ENCODE peak calls at places on chromosomes 11 and 22, in nine cellular contexts. One of them, this sample, is unnamed. For H3K4me1, the result is how much of the 10 kb centered on the place peaks cover.

GRCh38 chr22:41481925-41482318 is 13.0 kb downstream of the ACO2 start:
- DNase-seq in CD8-positive, alpha-beta T cell: no peak
- DNase-seq in left lung: no peak
- DNase-seq in colonic mucosa: no peak
- DNase-seq in H9: peak
- DNase-seq in neural progenitor cell: no peak
- DNase-seq in left ventricle myocardium inferior: no peak
- DNase-seq in heart right ventricle: no peak
- DNase-seq in PC-9: no peak
- DNase-seq in this sample: no peak

GRCh38 chr22:36297568-36297967 is 44.6 kb downstream of the APOL1 start:
- DNase-seq in H9: no peak
- DNase-seq in colonic mucosa: no peak
- DNase-seq in heart right ventricle: no peak
- DNase-seq in left ventricle myocardium inferior: no peak
- DNase-seq in left lung: no peak
- DNase-seq in PC-9: no peak
- DNase-seq in CD8-positive, alpha-beta T cell: no peak
- DNase-seq in neural progenitor cell: no peak
- DNase-seq in this sample: no peak

GRCh38 chr11:78350646-78351165 is 66.9 kb downstream of the GAB2 start:
- DNase-seq in heart right ventricle: no peak
- DNase-seq in H9: no peak
- DNase-seq in neural progenitor cell: peak
- DNase-seq in CD8-positive, alpha-beta T cell: no peak
- DNase-seq in colonic mucosa: peak
- DNase-seq in PC-9: no peak
- DNase-seq in left lung: no peak
- DNase-seq in left ventricle myocardium inferior: no peak
- DNase-seq in this sample: peak

GRCh38 chr11:69385832-69386415 is 92.0 kb downstream of the MYEOV start:
- DNase-seq in left lung: no peak
- DNase-seq in heart right ventricle: no peak
- DNase-seq in PC-9: no peak
- DNase-seq in left ventricle myocardium inferior: no peak
- DNase-seq in H9: no peak
- DNase-seq in neural progenitor cell: no peak
- DNase-seq in CD8-positive, alpha-beta T cell: no peak
- DNase-seq in colonic mucosa: no peak
- DNase-seq in this sample: no peak

GRCh38 chr22:47270463-47271135 is 508.1 kb downstream of the TBC1D22A start:
- DNase-seq in PC-9: no peak
- DNase-seq in neural progenitor cell: no peak
- DNase-seq in left ventricle myocardium inferior: no peak
- DNase-seq in heart right ventricle: no peak
- DNase-seq in H9: no peak
- DNase-seq in left lung: no peak
- DNase-seq in colonic mucosa: no peak
- DNase-seq in CD8-positive, alpha-beta T cell: no peak
- DNase-seq in this sample: no peak

GRCh38 chr11:7437706-7438105 is 47.6 kb upstream of the OLFML1 start:
- DNase-seq in neural progenitor cell: no peak
- DNase-seq in PC-9: no peak
- DNase-seq in CD8-positive, alpha-beta T cell: no peak
- DNase-seq in left ventricle myocardium inferior: no peak
- DNase-seq in colonic mucosa: no peak
- DNase-seq in left lung: no peak
- DNase-seq in H9: no peak
- DNase-seq in heart right ventricle: no peak
- DNase-seq in this sample: no peak

GRCh38 chr11:72259490-72259889 is 15.5 kb upstream of the PHOX2A start:
- DNase-seq in colonic mucosa: no peak
- DNase-seq in neural progenitor cell: no peak
- DNase-seq in left lung: no peak
- DNase-seq in PC-9: no peak
- DNase-seq in H9: no peak
- DNase-seq in heart right ventricle: no peak
- DNase-seq in left ventricle myocardium inferior: no peak
- DNase-seq in CD8-positive, alpha-beta T cell: no peak
- DNase-seq in this sample: no peak

GRCh38 chr11:21988477-21988876 is 204.4 kb upstream of the ANO5 start:
- DNase-seq in neural progenitor cell: no peak
- DNase-seq in CD8-positive, alpha-beta T cell: no peak
- DNase-seq in H9: no peak
- DNase-seq in left ventricle myocardium inferior: no peak
- DNase-seq in colonic mucosa: no peak
- DNase-seq in heart right ventricle: no peak
- DNase-seq in PC-9: no peak
- DNase-seq in left lung: no peak
- DNase-seq in this sample: no peak

GRCh38 chr11:123351375-123351774 is 78.7 kb upstream of the GRAMD1B start:
- DNase-seq in PC-9: no peak
- DNase-seq in neural progenitor cell: peak
- DNase-seq in left ventricle myocardium inferior: peak
- DNase-seq in heart right ventricle: peak
- DNase-seq in H9: peak
- DNase-seq in CD8-positive, alpha-beta T cell: no peak
- DNase-seq in left lung: no peak
- DNase-seq in colonic mucosa: peak
- DNase-seq in this sample: peak

GRCh38 chr11:94511932-94512781 is at the start of gene C11orf97:
- DNase-seq in left ventricle myocardium inferior: peak
- DNase-seq in neural progenitor cell: peak
- DNase-seq in heart right ventricle: peak
- DNase-seq in left lung: peak
- DNase-seq in CD8-positive, alpha-beta T cell: peak
- DNase-seq in PC-9: peak
- DNase-seq in H9: peak
- DNase-seq in colonic mucosa: peak
- DNase-seq in this sample: peak

GRCh38 chr22:39300198-39300830 is 19.1 kb downstream of the RPL3 start:
- DNase-seq in neural progenitor cell: no peak
- DNase-seq in left lung: peak
- DNase-seq in CD8-positive, alpha-beta T cell: no peak
- DNase-seq in H9: no peak
- DNase-seq in PC-9: peak
- DNase-seq in heart right ventricle: peak
- DNase-seq in left ventricle myocardium inferior: peak
- DNase-seq in colonic mucosa: no peak
- DNase-seq in this sample: peak

GRCh38 chr11:67504950-67505561 is at the start of gene PITPNM1:
- DNase-seq in colonic mucosa: peak
- DNase-seq in heart right ventricle: peak
- DNase-seq in left ventricle myocardium inferior: peak
- DNase-seq in left lung: peak
- DNase-seq in H9: peak
- DNase-seq in PC-9: peak
- DNase-seq in neural progenitor cell: peak
- DNase-seq in CD8-positive, alpha-beta T cell: no peak
- DNase-seq in this sample: peak

DNA sequence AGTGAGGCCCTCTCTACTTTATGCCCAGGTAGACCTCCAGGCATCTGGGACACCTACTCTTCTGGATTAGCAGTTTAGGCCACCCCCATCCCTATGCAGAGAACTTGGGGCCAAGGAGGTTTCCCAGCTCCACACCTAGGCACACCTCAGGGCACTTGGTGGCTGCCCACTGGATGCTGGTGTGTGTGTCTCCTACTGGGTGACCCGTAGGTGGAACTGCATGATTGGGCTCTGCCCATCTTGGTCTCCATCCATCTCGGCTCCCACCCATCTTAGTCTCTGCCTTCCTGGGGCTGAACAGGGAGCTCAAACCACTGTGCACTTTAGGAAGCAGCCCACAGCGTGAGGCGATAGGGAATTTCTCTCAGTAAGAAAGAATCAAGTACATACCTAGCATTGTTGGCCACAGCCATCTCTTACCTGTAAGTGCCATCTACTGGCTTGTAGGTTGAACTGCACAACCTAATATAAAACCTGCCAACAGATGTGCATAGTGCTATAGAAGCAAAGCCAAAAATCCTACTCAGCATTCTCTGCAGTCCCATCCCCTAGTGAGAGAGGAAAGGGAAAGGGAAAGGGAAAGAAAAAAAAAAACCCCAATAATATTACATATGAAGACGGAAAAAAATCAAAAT is 61.6 kb upstream of the PTPN5 start:
- DNase-seq in heart right ventricle: no peak
- DNase-seq in neural progenitor cell: peak
- DNase-seq in H9: peak
- DNase-seq in PC-9: no peak
- DNase-seq in colonic mucosa: no peak
- DNase-seq in CD8-positive, alpha-beta T cell: no peak
- DNase-seq in left lung: no peak
- DNase-seq in left ventricle myocardium inferior: no peak
- DNase-seq in this sample: no peak
- TF ChIP-seq CTCF in heart right ventricle: no peak
- TF ChIP-seq CTCF in neural progenitor cell: peak
- TF ChIP-seq CTCF in H9: peak
- TF ChIP-seq CTCF in PC-9: peak
- TF ChIP-seq CTCF in colonic mucosa: peak
- TF ChIP-seq CTCF in CD8-positive, alpha-beta T cell: no peak
- TF ChIP-seq CTCF in left lung: peak
- TF ChIP-seq CTCF in left ventricle myocardium inferior: no peak
- TF ChIP-seq CTCF in this sample: no peak

DNA sequence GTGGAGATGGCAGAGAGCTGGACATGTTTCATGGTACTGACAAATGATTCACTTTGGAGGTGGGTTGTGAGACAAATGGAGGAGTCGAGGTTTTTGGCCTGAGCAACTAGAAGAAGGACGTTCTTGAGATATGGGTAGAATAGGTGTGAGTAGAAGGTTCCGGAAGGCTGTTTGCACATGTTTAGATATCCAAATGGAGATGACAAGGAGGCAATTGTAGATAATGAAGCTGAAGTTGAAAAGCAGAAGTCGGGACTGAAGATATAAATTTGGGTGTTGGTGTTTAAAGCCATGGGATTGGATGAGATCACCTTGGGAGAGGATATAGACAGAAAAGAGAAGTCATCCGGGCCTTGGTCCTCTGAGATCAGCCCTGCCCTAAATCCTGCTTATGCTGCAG is 75.5 kb upstream of the CD44 start:
- DNase-seq in left lung: no peak
- DNase-seq in CD8-positive, alpha-beta T cell: no peak
- DNase-seq in left ventricle myocardium inferior: no peak
- DNase-seq in colonic mucosa: no peak
- DNase-seq in H9: no peak
- DNase-seq in PC-9: no peak
- DNase-seq in neural progenitor cell: no peak
- DNase-seq in heart right ventricle: no peak
- DNase-seq in this sample: no peak
- H3K27ac ChIP-seq in left lung: no peak
- H3K27ac ChIP-seq in CD8-positive, alpha-beta T cell: no peak
- H3K27ac ChIP-seq in left ventricle myocardium inferior: no peak
- H3K27ac ChIP-seq in colonic mucosa: no peak
- H3K27ac ChIP-seq in H9: no peak
- H3K27ac ChIP-seq in PC-9: no peak
- H3K27ac ChIP-seq in neural progenitor cell: no peak
- H3K27ac ChIP-seq in heart right ventricle: no peak
- H3K27ac ChIP-seq in this sample: no peak

DNA sequence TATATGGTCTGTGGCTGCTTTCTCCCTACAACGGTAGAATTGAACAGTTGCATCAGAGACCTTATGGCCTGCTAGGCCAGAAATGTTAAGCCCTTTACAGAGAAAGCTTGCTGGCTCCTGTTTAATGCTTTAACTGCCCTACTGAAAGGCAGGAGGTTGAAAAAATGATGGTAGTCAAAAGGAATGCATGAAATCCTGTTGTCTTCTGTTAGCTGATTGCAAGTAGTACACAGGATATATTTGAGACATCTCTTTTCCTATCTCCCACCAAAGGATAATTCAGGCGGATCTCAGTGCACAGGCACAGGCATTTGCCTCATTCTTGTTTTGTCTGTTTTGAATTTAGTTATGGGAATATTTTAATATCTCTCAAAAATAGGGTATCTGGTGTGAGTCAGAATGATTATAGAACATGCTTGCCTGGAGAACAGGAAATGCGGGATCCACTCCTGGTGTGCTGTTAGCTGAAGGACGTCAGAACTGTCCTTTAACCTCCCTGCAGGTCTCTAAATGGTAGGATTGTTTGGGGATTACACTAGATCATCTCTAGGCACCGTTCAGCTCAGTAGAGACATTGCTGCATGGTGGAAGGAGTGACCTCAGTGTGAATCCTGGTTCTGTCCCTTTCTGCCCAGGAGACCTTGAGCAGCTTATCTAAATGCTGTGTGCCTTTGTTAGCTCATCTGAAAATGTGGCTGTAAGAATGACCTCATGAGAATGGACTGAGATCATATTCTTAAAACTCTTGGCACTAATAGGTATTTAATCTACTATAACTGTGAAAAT is 49.5 kb downstream of the PACS1 start:
- DNase-seq in PC-9: peak
- DNase-seq in H9: no peak
- DNase-seq in CD8-positive, alpha-beta T cell: no peak
- DNase-seq in colonic mucosa: no peak
- DNase-seq in left ventricle myocardium inferior: no peak
- DNase-seq in left lung: no peak
- DNase-seq in heart right ventricle: no peak
- DNase-seq in neural progenitor cell: peak
- DNase-seq in this sample: no peak
- H3K4me1 ChIP-seq in PC-9: under half
- H3K4me1 ChIP-seq in H9: under half
- H3K4me1 ChIP-seq in CD8-positive, alpha-beta T cell: half or more
- H3K4me1 ChIP-seq in colonic mucosa: under half
- H3K4me1 ChIP-seq in left ventricle myocardium inferior: half or more
- H3K4me1 ChIP-seq in left lung: under half
- H3K4me1 ChIP-seq in heart right ventricle: half or more
- H3K4me1 ChIP-seq in neural progenitor cell: under half
- H3K4me1 ChIP-seq in this sample: under half

GRCh38 chr11:126079640-126080205 is 17.1 kb upstream of the CDON start:
- DNase-seq in colonic mucosa: no peak
- DNase-seq in H9: peak
- DNase-seq in heart right ventricle: no peak
- DNase-seq in CD8-positive, alpha-beta T cell: no peak
- DNase-seq in PC-9: peak
- DNase-seq in left ventricle myocardium inferior: no peak
- DNase-seq in neural progenitor cell: peak
- DNase-seq in left lung: no peak
- DNase-seq in this sample: no peak
- TF ChIP-seq CTCF in colonic mucosa: no peak
- TF ChIP-seq CTCF in H9: peak
- TF ChIP-seq CTCF in heart right ventricle: no peak
- TF ChIP-seq CTCF in CD8-positive, alpha-beta T cell: no peak
- TF ChIP-seq CTCF in PC-9: no peak
- TF ChIP-seq CTCF in left ventricle myocardium inferior: no peak
- TF ChIP-seq CTCF in neural progenitor cell: no peak
- TF ChIP-seq CTCF in left lung: no peak
- TF ChIP-seq CTCF in this sample: no peak

DNA sequence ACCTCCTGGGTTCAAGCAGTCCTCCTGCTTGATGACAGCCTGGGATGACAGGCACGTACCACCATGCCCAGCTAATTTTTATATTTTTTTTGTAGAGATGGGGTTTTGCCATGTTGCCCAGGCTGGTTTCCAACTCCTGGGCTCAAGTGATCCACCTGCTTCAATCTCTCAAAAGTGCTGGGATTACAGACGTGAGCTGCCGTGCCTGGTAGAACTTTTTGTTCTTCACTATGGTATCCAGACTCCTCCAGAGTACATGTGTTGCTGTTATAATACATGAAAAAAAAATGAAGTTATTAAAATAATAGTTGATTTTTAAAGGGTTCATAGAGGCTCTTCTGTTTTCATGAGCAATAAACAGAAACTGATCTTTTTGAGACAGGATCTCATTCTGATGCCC is 29.6 kb downstream of the ZNF143 start:
- DNase-seq in left ventricle myocardium inferior: no peak
- DNase-seq in left lung: no peak
- DNase-seq in heart right ventricle: no peak
- DNase-seq in colonic mucosa: no peak
- DNase-seq in PC-9: no peak
- DNase-seq in H9: no peak
- DNase-seq in neural progenitor cell: no peak
- DNase-seq in CD8-positive, alpha-beta T cell: no peak
- DNase-seq in this sample: no peak
- H3K27ac ChIP-seq in left ventricle myocardium inferior: no peak
- H3K27ac ChIP-seq in left lung: no peak
- H3K27ac ChIP-seq in heart right ventricle: no peak
- H3K27ac ChIP-seq in colonic mucosa: no peak
- H3K27ac ChIP-seq in PC-9: no peak
- H3K27ac ChIP-seq in H9: no peak
- H3K27ac ChIP-seq in neural progenitor cell: no peak
- H3K27ac ChIP-seq in CD8-positive, alpha-beta T cell: no peak
- H3K27ac ChIP-seq in this sample: no peak